ENCODE peak calls at places on chromosomes 2 and 18, in nine cellular contexts. One of them, this sample, is unnamed.

GRCh38 chr2:50687327-50687726 is 344.6 kb downstream of the NRXN1 start:
- DNase-seq in cardiac muscle cell: no peak
- DNase-seq in left lobe of liver: no peak
- DNase-seq in activated gamma-delta T cell treated with Interleukin-2 at 50 U/mL for 16 hours: no peak
- DNase-seq in AG08396: no peak
- DNase-seq in endothelial cell: no peak
- DNase-seq in NCI-H2081: no peak
- DNase-seq in H9: no peak
- DNase-seq in tibial nerve: no peak
- DNase-seq in this sample: no peak

GRCh38 chr18:12327510-12328178 is 19.6 kb downstream of the TUBB6 start:
- DNase-seq in AG08396: peak; percentile 88
- DNase-seq in tibial nerve: peak; percentile 66
- DNase-seq in left lobe of liver: peak; percentile 65
- DNase-seq in NCI-H2081: peak; percentile 63
- DNase-seq in endothelial cell: peak; percentile 93
- DNase-seq in activated gamma-delta T cell treated with Interleukin-2 at 50 U/mL for 16 hours: peak; percentile 66
- DNase-seq in H9: peak; percentile 93
- DNase-seq in cardiac muscle cell: peak; percentile 87
- DNase-seq in this sample: peak; percentile 94

GRCh38 chr18:48347756-48348326 is 61.3 kb downstream of the ZBTB7C start:
- DNase-seq in cardiac muscle cell: no peak
- DNase-seq in H9: no peak
- DNase-seq in activated gamma-delta T cell treated with Interleukin-2 at 50 U/mL for 16 hours: no peak
- DNase-seq in AG08396: no peak
- DNase-seq in left lobe of liver: no peak
- DNase-seq in endothelial cell: no peak
- DNase-seq in tibial nerve: no peak
- DNase-seq in NCI-H2081: no peak
- DNase-seq in this sample: no peak

GRCh38 chr2:96470089-96470488 is 35.1 kb downstream of the NEURL3 start:
- DNase-seq in activated gamma-delta T cell treated with Interleukin-2 at 50 U/mL for 16 hours: no peak
- DNase-seq in cardiac muscle cell: peak; percentile 8
- DNase-seq in H9: no peak
- DNase-seq in tibial nerve: no peak
- DNase-seq in endothelial cell: no peak
- DNase-seq in NCI-H2081: no peak
- DNase-seq in AG08396: no peak
- DNase-seq in left lobe of liver: no peak
- DNase-seq in this sample: no peak

GRCh38 chr18:49560277-49561126 is 1.4 kb upstream of the LIPG start:
- DNase-seq in cardiac muscle cell: peak; percentile 27
- DNase-seq in endothelial cell: peak; percentile 35
- DNase-seq in AG08396: no peak
- DNase-seq in tibial nerve: no peak
- DNase-seq in H9: peak; percentile 47
- DNase-seq in NCI-H2081: no peak
- DNase-seq in activated gamma-delta T cell treated with Interleukin-2 at 50 U/mL for 16 hours: no peak
- DNase-seq in left lobe of liver: peak; percentile 72
- DNase-seq in this sample: peak; percentile 49

GRCh38 chr2:132790232-132790755 is 120.3 kb upstream of the LYPD1 start:
- DNase-seq in tibial nerve: no peak
- DNase-seq in NCI-H2081: no peak
- DNase-seq in H9: no peak
- DNase-seq in cardiac muscle cell: no peak
- DNase-seq in endothelial cell: no peak
- DNase-seq in left lobe of liver: no peak
- DNase-seq in AG08396: no peak
- DNase-seq in activated gamma-delta T cell treated with Interleukin-2 at 50 U/mL for 16 hours: no peak
- DNase-seq in this sample: no peak

GRCh38 chr2:107990718-107991117 is 4.4 kb downstream of the SLC5A7 start:
- DNase-seq in activated gamma-delta T cell treated with Interleukin-2 at 50 U/mL for 16 hours: no peak
- DNase-seq in AG08396: no peak
- DNase-seq in cardiac muscle cell: no peak
- DNase-seq in endothelial cell: no peak
- DNase-seq in left lobe of liver: no peak
- DNase-seq in H9: no peak
- DNase-seq in tibial nerve: no peak
- DNase-seq in NCI-H2081: no peak
- DNase-seq in this sample: no peak

GRCh38 chr2:2083113-2083757 is 247.8 kb downstream of the MYT1L start:
- DNase-seq in H9: no peak
- DNase-seq in tibial nerve: no peak
- DNase-seq in endothelial cell: no peak
- DNase-seq in activated gamma-delta T cell treated with Interleukin-2 at 50 U/mL for 16 hours: no peak
- DNase-seq in NCI-H2081: no peak
- DNase-seq in cardiac muscle cell: no peak
- DNase-seq in left lobe of liver: no peak
- DNase-seq in AG08396: no peak
- DNase-seq in this sample: no peak

GRCh38 chr2:128494640-128495321 is 176.1 kb upstream of the HS6ST1 start:
- DNase-seq in tibial nerve: no peak
- DNase-seq in H9: peak; percentile 24
- DNase-seq in cardiac muscle cell: peak; percentile 93
- DNase-seq in NCI-H2081: no peak
- DNase-seq in AG08396: no peak
- DNase-seq in endothelial cell: no peak
- DNase-seq in left lobe of liver: no peak
- DNase-seq in activated gamma-delta T cell treated with Interleukin-2 at 50 U/mL for 16 hours: no peak
- DNase-seq in this sample: no peak

GRCh38 chr18:59650266-59650820 is 46.9 kb downstream of the CCBE1 start:
- DNase-seq in NCI-H2081: no peak
- DNase-seq in AG08396: no peak
- DNase-seq in activated gamma-delta T cell treated with Interleukin-2 at 50 U/mL for 16 hours: no peak
- DNase-seq in left lobe of liver: no peak
- DNase-seq in H9: no peak
- DNase-seq in tibial nerve: no peak
- DNase-seq in cardiac muscle cell: no peak
- DNase-seq in endothelial cell: no peak
- DNase-seq in this sample: no peak

GRCh38 chr18:78526923-78527775 is 452.5 kb upstream of the SALL3 start:
- DNase-seq in left lobe of liver: no peak
- DNase-seq in endothelial cell: no peak
- DNase-seq in activated gamma-delta T cell treated with Interleukin-2 at 50 U/mL for 16 hours: no peak
- DNase-seq in H9: peak; percentile 55
- DNase-seq in tibial nerve: no peak
- DNase-seq in AG08396: no peak
- DNase-seq in cardiac muscle cell: no peak
- DNase-seq in NCI-H2081: no peak
- DNase-seq in this sample: no peak

GRCh38 chr2:42254186-42254911 is 85.2 kb downstream of the EML4 start:
- DNase-seq in cardiac muscle cell: no peak
- DNase-seq in left lobe of liver: no peak
- DNase-seq in NCI-H2081: no peak
- DNase-seq in tibial nerve: no peak
- DNase-seq in AG08396: no peak
- DNase-seq in H9: no peak
- DNase-seq in endothelial cell: no peak
- DNase-seq in activated gamma-delta T cell treated with Interleukin-2 at 50 U/mL for 16 hours: no peak
- DNase-seq in this sample: no peak

GRCh38 chr2:176099737-176100546 is at the start of gene HOXD12:
- DNase-seq in NCI-H2081: no peak
- DNase-seq in H9: peak; percentile 35
- DNase-seq in tibial nerve: no peak
- DNase-seq in activated gamma-delta T cell treated with Interleukin-2 at 50 U/mL for 16 hours: no peak
- DNase-seq in left lobe of liver: no peak
- DNase-seq in cardiac muscle cell: no peak
- DNase-seq in endothelial cell: peak; percentile 14
- DNase-seq in AG08396: no peak
- DNase-seq in this sample: no peak

GRCh38 chr2:80299672-80300071 is 4.9 kb downstream of the LRRTM1 start:
- DNase-seq in H9: no peak
- DNase-seq in AG08396: no peak
- DNase-seq in endothelial cell: no peak
- DNase-seq in activated gamma-delta T cell treated with Interleukin-2 at 50 U/mL for 16 hours: no peak
- DNase-seq in left lobe of liver: no peak
- DNase-seq in tibial nerve: no peak
- DNase-seq in cardiac muscle cell: no peak
- DNase-seq in NCI-H2081: no peak
- DNase-seq in this sample: no peak

GRCh38 chr18:49168281-49168680 is 217.5 kb upstream of the SMAD7 start:
- DNase-seq in AG08396: no peak
- DNase-seq in activated gamma-delta T cell treated with Interleukin-2 at 50 U/mL for 16 hours: no peak
- DNase-seq in NCI-H2081: no peak
- DNase-seq in tibial nerve: no peak
- DNase-seq in endothelial cell: no peak
- DNase-seq in cardiac muscle cell: no peak
- DNase-seq in H9: no peak
- DNase-seq in left lobe of liver: no peak
- DNase-seq in this sample: no peak

GRCh38 chr2:74197983-74198460 is 393 bp upstream of the MTHFD2 start:
- DNase-seq in tibial nerve: no peak
- DNase-seq in H9: no peak
- DNase-seq in endothelial cell: no peak
- DNase-seq in activated gamma-delta T cell treated with Interleukin-2 at 50 U/mL for 16 hours: no peak
- DNase-seq in AG08396: no peak
- DNase-seq in left lobe of liver: no peak
- DNase-seq in cardiac muscle cell: no peak
- DNase-seq in NCI-H2081: no peak
- DNase-seq in this sample: no peak

GRCh38 chr18:53148056-53148574 is 808.1 kb downstream of the DCC start:
- DNase-seq in tibial nerve: no peak
- DNase-seq in endothelial cell: no peak
- DNase-seq in NCI-H2081: no peak
- DNase-seq in H9: no peak
- DNase-seq in cardiac muscle cell: no peak
- DNase-seq in activated gamma-delta T cell treated with Interleukin-2 at 50 U/mL for 16 hours: no peak
- DNase-seq in AG08396: no peak
- DNase-seq in left lobe of liver: no peak
- DNase-seq in this sample: no peak

GRCh38 chr18:63848159-63848558 is 39.3 kb upstream of the SERPINB2 start:
- DNase-seq in activated gamma-delta T cell treated with Interleukin-2 at 50 U/mL for 16 hours: no peak
- DNase-seq in left lobe of liver: no peak
- DNase-seq in cardiac muscle cell: peak; percentile 70
- DNase-seq in H9: no peak
- DNase-seq in AG08396: peak; percentile 27
- DNase-seq in tibial nerve: no peak
- DNase-seq in NCI-H2081: peak; percentile 53
- DNase-seq in endothelial cell: peak; percentile 19
- DNase-seq in this sample: no peak

GRCh38 chr2:238380785-238381184 is 45.9 kb upstream of the ASB1 start:
- DNase-seq in activated gamma-delta T cell treated with Interleukin-2 at 50 U/mL for 16 hours: no peak
- DNase-seq in NCI-H2081: no peak
- DNase-seq in endothelial cell: no peak
- DNase-seq in left lobe of liver: no peak
- DNase-seq in tibial nerve: no peak
- DNase-seq in H9: no peak
- DNase-seq in AG08396: peak; percentile 55
- DNase-seq in cardiac muscle cell: peak; percentile 62
- DNase-seq in this sample: no peak

GRCh38 chr2:241066171-241066892 is 35.8 kb downstream of the MTERF4 start:
- DNase-seq in AG08396: no peak
- DNase-seq in cardiac muscle cell: no peak
- DNase-seq in left lobe of liver: no peak
- DNase-seq in H9: no peak
- DNase-seq in tibial nerve: no peak
- DNase-seq in endothelial cell: no peak
- DNase-seq in activated gamma-delta T cell treated with Interleukin-2 at 50 U/mL for 16 hours: no peak
- DNase-seq in NCI-H2081: no peak
- DNase-seq in this sample: no peak

GRCh38 chr2:226693521-226693920 is 106.1 kb downstream of the IRS1 start:
- DNase-seq in cardiac muscle cell: peak; percentile 65
- DNase-seq in tibial nerve: no peak
- DNase-seq in endothelial cell: no peak
- DNase-seq in H9: no peak
- DNase-seq in activated gamma-delta T cell treated with Interleukin-2 at 50 U/mL for 16 hours: no peak
- DNase-seq in left lobe of liver: no peak
- DNase-seq in AG08396: no peak
- DNase-seq in NCI-H2081: no peak
- DNase-seq in this sample: no peak

GRCh38 chr18:55457028-55457427 is 131.0 kb downstream of the TCF4 start:
- DNase-seq in H9: no peak
- DNase-seq in endothelial cell: no peak
- DNase-seq in tibial nerve: no peak
- DNase-seq in activated gamma-delta T cell treated with Interleukin-2 at 50 U/mL for 16 hours: no peak
- DNase-seq in AG08396: no peak
- DNase-seq in left lobe of liver: no peak
- DNase-seq in cardiac muscle cell: no peak
- DNase-seq in NCI-H2081: no peak
- DNase-seq in this sample: no peak

GRCh38 chr2:150255528-150255927 is 231.9 kb downstream of the RND3 start:
- DNase-seq in NCI-H2081: no peak
- DNase-seq in endothelial cell: no peak
- DNase-seq in activated gamma-delta T cell treated with Interleukin-2 at 50 U/mL for 16 hours: no peak
- DNase-seq in tibial nerve: no peak
- DNase-seq in cardiac muscle cell: peak; percentile 37
- DNase-seq in H9: no peak
- DNase-seq in AG08396: peak; percentile 34
- DNase-seq in left lobe of liver: no peak
- DNase-seq in this sample: no peak

GRCh38 chr2:11397513-11397912 is 53.1 kb upstream of the ROCK2 start:
- DNase-seq in activated gamma-delta T cell treated with Interleukin-2 at 50 U/mL for 16 hours: no peak
- DNase-seq in left lobe of liver: no peak
- DNase-seq in endothelial cell: no peak
- DNase-seq in NCI-H2081: no peak
- DNase-seq in H9: no peak
- DNase-seq in cardiac muscle cell: no peak
- DNase-seq in AG08396: no peak
- DNase-seq in tibial nerve: no peak
- DNase-seq in this sample: no peak

GRCh38 chr18:11500153-11501122 is 109.0 kb upstream of the SLC35G4 start:
- DNase-seq in activated gamma-delta T cell treated with Interleukin-2 at 50 U/mL for 16 hours: no peak
- DNase-seq in cardiac muscle cell: peak; percentile 89
- DNase-seq in left lobe of liver: no peak
- DNase-seq in H9: no peak
- DNase-seq in AG08396: peak; percentile 83
- DNase-seq in tibial nerve: no peak
- DNase-seq in NCI-H2081: no peak
- DNase-seq in endothelial cell: no peak
- DNase-seq in this sample: no peak

GRCh38 chr2:73215254-73215653 is 1.2 kb downstream of the SMYD5 start:
- DNase-seq in activated gamma-delta T cell treated with Interleukin-2 at 50 U/mL for 16 hours: no peak
- DNase-seq in tibial nerve: no peak
- DNase-seq in cardiac muscle cell: no peak
- DNase-seq in NCI-H2081: no peak
- DNase-seq in AG08396: no peak
- DNase-seq in H9: no peak
- DNase-seq in endothelial cell: no peak
- DNase-seq in left lobe of liver: no peak
- DNase-seq in this sample: no peak

GRCh38 chr2:30979822-30980245 is 158.4 kb downstream of the GALNT14 start:
- DNase-seq in activated gamma-delta T cell treated with Interleukin-2 at 50 U/mL for 16 hours: no peak
- DNase-seq in AG08396: peak; percentile 14
- DNase-seq in tibial nerve: no peak
- DNase-seq in cardiac muscle cell: peak; percentile 36
- DNase-seq in endothelial cell: no peak
- DNase-seq in H9: no peak
- DNase-seq in left lobe of liver: no peak
- DNase-seq in NCI-H2081: no peak
- DNase-seq in this sample: no peak

GRCh38 chr2:189608799-189609422 is 28.3 kb upstream of the SLC40A1 start:
- DNase-seq in NCI-H2081: no peak
- DNase-seq in tibial nerve: no peak
- DNase-seq in AG08396: no peak
- DNase-seq in endothelial cell: no peak
- DNase-seq in left lobe of liver: no peak
- DNase-seq in activated gamma-delta T cell treated with Interleukin-2 at 50 U/mL for 16 hours: no peak
- DNase-seq in cardiac muscle cell: peak; percentile 42
- DNase-seq in H9: no peak
- DNase-seq in this sample: no peak

GRCh38 chr2:58834404-58834803 is 593.3 kb upstream of the FANCL start:
- DNase-seq in endothelial cell: peak; percentile 64
- DNase-seq in NCI-H2081: no peak
- DNase-seq in left lobe of liver: no peak
- DNase-seq in activated gamma-delta T cell treated with Interleukin-2 at 50 U/mL for 16 hours: no peak
- DNase-seq in cardiac muscle cell: peak; percentile 17
- DNase-seq in AG08396: peak; percentile 16
- DNase-seq in tibial nerve: no peak
- DNase-seq in H9: peak; percentile 64
- DNase-seq in this sample: peak; percentile 73

GRCh38 chr2:80020061-80020460 is 284.5 kb downstream of the LRRTM1 start:
- DNase-seq in left lobe of liver: no peak
- DNase-seq in H9: no peak
- DNase-seq in endothelial cell: no peak
- DNase-seq in activated gamma-delta T cell treated with Interleukin-2 at 50 U/mL for 16 hours: no peak
- DNase-seq in tibial nerve: no peak
- DNase-seq in cardiac muscle cell: no peak
- DNase-seq in NCI-H2081: peak; percentile 62
- DNase-seq in AG08396: no peak
- DNase-seq in this sample: no peak

GRCh38 chr2:30161929-30162328 is 15.1 kb downstream of the YPEL5 start:
- DNase-seq in left lobe of liver: no peak
- DNase-seq in NCI-H2081: no peak
- DNase-seq in H9: no peak
- DNase-seq in cardiac muscle cell: no peak
- DNase-seq in AG08396: no peak
- DNase-seq in tibial nerve: no peak
- DNase-seq in endothelial cell: no peak
- DNase-seq in activated gamma-delta T cell treated with Interleukin-2 at 50 U/mL for 16 hours: no peak
- DNase-seq in this sample: no peak

This sample was measured in WTC11.